ENCODE peak calls at places on chromosomes 6 and 20, in seven cellular contexts. Y is GOT3; X is activated T-cell treated with anti-CD3 and anti-CD28 coated beads, Interleukin-2, amount 50 U/mL, for 72 hours; D is ascending aorta; O is iris pigment epithelial cell; M is fibroblast of the aortic adventitia; J is caudate nucleus. L is an unnamed sample.

GRCh38 chr6:166058064-166058739 is 109.4 kb downstream of the TBXT start:
- DNase-seq in D (no peak), O (peak), Y (no peak), M (peak), X (no peak), J (peak), L (no peak)

GRCh38 chr20:62461157-62461556 is 14.6 kb downstream of the GATA5 start:
- DNase-seq in O (no peak), J (no peak), M (no peak), Y (no peak), X (no peak), D (no peak), L (no peak)

GRCh38 chr20:33165416-33166055 is 2.4 kb upstream of the BPIFA2 start:
- DNase-seq in Y (no peak), D (no peak), J (no peak), X (no peak), O (no peak), M (no peak), L (no peak)

GRCh38 chr6:35824552-35825192 is 19.5 kb downstream of the LHFPL5 start:
- DNase-seq in D (no peak), M (no peak), J (no peak), X (no peak), O (no peak), Y (no peak), L (no peak)

GRCh38 chr20:3687655-3688054 is 5.8 kb upstream of the ADAM33 start:
- DNase-seq in M (peak), Y (no peak), O (peak), J (no peak), X (no peak), D (no peak), L (no peak)

GRCh38 chr6:33194431-33194979 is 2.2 kb upstream of the COL11A2 start:
- DNase-seq in X (no peak), M (no peak), O (no peak), J (no peak), D (no peak), Y (no peak), L (no peak)

GRCh38 chr20:34065260-34065659 is 46.8 kb downstream of the EIF2S2 start:
- DNase-seq in O (peak), M (peak), J (no peak), X (no peak), D (no peak), Y (no peak), L (no peak)

GRCh38 chr6:167738386-167738785 is 88.3 kb upstream of the AFDN start:
- DNase-seq in J (no peak), M (no peak), O (no peak), D (no peak), Y (no peak), X (no peak), L (no peak)

GRCh38 chr6:127946388-127946787 is 45.5 kb upstream of the THEMIS start:
- DNase-seq in Y (no peak), D (no peak), O (no peak), J (no peak), X (no peak), M (no peak), L (no peak)

GRCh38 chr6:87154641-87155271 is 609 bp upstream of the ZNF292 start:
- DNase-seq in J (peak), Y (no peak), X (peak), O (peak), D (no peak), M (peak), L (peak)

GRCh38 chr6:123503619-123504018 is 133.1 kb downstream of the TRDN start:
- DNase-seq in Y (no peak), X (no peak), M (no peak), O (no peak), J (no peak), D (no peak), L (no peak)

GRCh38 chr20:35279040-35279439 is 1.1 kb upstream of the MMP24OS start:
- DNase-seq in X (no peak), O (no peak), D (no peak), M (no peak), J (no peak), Y (no peak), L (no peak)

GRCh38 chr20:25020345-25020744 is 27.8 kb upstream of the APMAP start:
- DNase-seq in J (no peak), M (no peak), D (peak), Y (no peak), O (no peak), X (no peak), L (no peak)

GRCh38 chr6:68658338-68658737 is 23.3 kb downstream of the ADGRB3 start:
- DNase-seq in M (no peak), X (no peak), J (no peak), D (no peak), Y (no peak), O (no peak), L (no peak)

GRCh38 chr6:35568967-35569606 is 56.4 kb upstream of the TULP1 start:
- DNase-seq in M (no peak), O (no peak), X (peak), D (no peak), Y (no peak), J (no peak), L (peak)

GRCh38 chr6:15956205-15957106 is 172.4 kb upstream of the MYLIP start:
- DNase-seq in O (peak), X (no peak), Y (no peak), D (no peak), M (no peak), J (no peak), L (no peak)

GRCh38 chr20:44104807-44105517 is 82.0 kb downstream of the JPH2 start:
- DNase-seq in O (peak), D (peak), M (peak), X (no peak), J (no peak), Y (no peak), L (no peak)

GRCh38 chr6:157461000-157461915 is 80.3 kb downstream of the ZDHHC14 start:
- DNase-seq in D (no peak), X (peak), O (peak), M (no peak), Y (no peak), J (no peak), L (peak)

GRCh38 chr6:53464942-53465460 is 79.9 kb downstream of the GCLC start:
- DNase-seq in Y (no peak), J (no peak), D (peak), O (peak), M (no peak), X (no peak), L (no peak)

GRCh38 chr20:43938932-43939761 is 24.5 kb downstream of the TOX2 start:
- DNase-seq in D (peak), X (no peak), J (no peak), M (peak), O (peak), Y (peak), L (no peak)

GRCh38 chr20:58020656-58021454 is 207.6 kb downstream of the ANKRD60 start:
- DNase-seq in D (peak), J (no peak), Y (no peak), X (no peak), O (no peak), M (no peak), L (no peak)

GRCh38 chr6:43648248-43648647 is 3.4 kb downstream of the RSPH9 start:
- DNase-seq in J (no peak), O (no peak), Y (no peak), X (no peak), M (no peak), D (no peak), L (no peak)

GRCh38 chr6:22413681-22414305 is 117.0 kb upstream of the PRL start:
- DNase-seq in O (peak), M (peak), D (no peak), J (no peak), Y (no peak), X (no peak), L (no peak)

GRCh38 chr6:10951675-10952282 is 64.9 kb downstream of the SYCP2L start:
- DNase-seq in D (no peak), X (no peak), J (no peak), O (peak), Y (no peak), M (peak), L (peak)

GRCh38 chr6:13407709-13408695 is 79.4 kb downstream of the GFOD1 start:
- DNase-seq in X (no peak), O (peak), M (peak), D (no peak), Y (no peak), J (no peak), L (no peak)

GRCh38 chr6:119323478-119323877 is 26.1 kb downstream of the MAN1A1 start:
- DNase-seq in J (no peak), Y (no peak), X (no peak), O (peak), D (no peak), M (no peak), L (no peak)

GRCh38 chr6:17945111-17945510 is 42.3 kb downstream of the KIF13A start:
- DNase-seq in J (no peak), O (peak), Y (no peak), X (no peak), D (no peak), M (peak), L (no peak)

GRCh38 chr6:153129873-153130514 is 1.1 kb downstream of the RGS17 start:
- DNase-seq in X (peak), M (peak), Y (no peak), J (no peak), D (no peak), O (peak), L (peak)

GRCh38 chr6:72619883-72620696 is 1.8 kb upstream of the KCNQ5 start:
- DNase-seq in J (peak), Y (no peak), O (peak), X (peak), M (peak), D (peak), L (peak)

GRCh38 chr6:134429861-134430380 is 112.0 kb upstream of the SGK1 start:
- DNase-seq in Y (no peak), D (no peak), M (no peak), O (no peak), J (no peak), X (no peak), L (no peak)

GRCh38 chr20:15702161-15702560 is 871.1 kb downstream of the KIF16B start:
- DNase-seq in D (no peak), J (no peak), Y (no peak), X (no peak), O (no peak), M (no peak), L (no peak)

GRCh38 chr6:170033666-170034065 is 257.2 kb downstream of the DLL1 start:
- DNase-seq in D (peak), Y (no peak), M (no peak), X (no peak), O (no peak), J (no peak), L (no peak)

GRCh38 chr20:38141154-38141888 is 23.7 kb downstream of the TGM2 start:
- DNase-seq in X (no peak), D (no peak), O (no peak), J (no peak), Y (no peak), M (no peak), L (no peak)

GRCh38 chr6:81808834-81809598 is 56.5 kb upstream of the TENT5A start:
- DNase-seq in J (no peak), Y (no peak), M (peak), D (no peak), X (no peak), O (peak), L (no peak)

GRCh38 chr6:27136978-27137814 is 110.3 kb upstream of the PRSS16 start:
- DNase-seq in D (no peak), O (no peak), J (no peak), M (no peak), X (no peak), Y (no peak), L (no peak)

GRCh38 chr20:44467289-44467883 is 8.3 kb upstream of the TTPAL start:
- DNase-seq in D (peak), X (no peak), M (peak), O (peak), J (no peak), Y (no peak), L (no peak)

GRCh38 chr6:33967266-33967767 is 163.5 kb upstream of the MLN start:
- DNase-seq in M (no peak), X (no peak), J (no peak), O (no peak), Y (no peak), D (peak), L (no peak)

GRCh38 chr6:28264834-28265401 is 2.0 kb upstream of the ZSCAN26 start:
- DNase-seq in Y (no peak), X (no peak), D (no peak), J (no peak), M (no peak), O (peak), L (no peak)

GRCh38 chr20:25315418-25316210 is 67.7 kb downstream of the PYGB start:
- DNase-seq in J (no peak), X (no peak), D (peak), O (peak), Y (no peak), M (peak), L (no peak)